ENCODE peak calls at places on chromosomes 11 and 22, in eight cellular contexts. O is GM12892; Z is HL-60; S is AG08395; B is stimulated activated CD4-positive, alpha-beta T cell treated with anti-CD3 and anti-CD28 coated beads, Interleukin-12 subunit alpha, Interleukin-12 subunit beta, amount 100 ng/mL, for 48 hours; R is ACHN; V is KBM-7; Q is type B pancreatic cell. G is an unnamed sample.

GRCh38 chr11:208917-209260 is 1.4 kb downstream of the RIC8A start:
- DNase-seq in B (no peak), Q (no peak), O (no peak), S (no peak), R (no peak), V (no peak), Z (no peak), G (no peak)

GRCh38 chr22:37485714-37486223 is 415 bp downstream of the MFNG start:
- DNase-seq in S (no peak), R (no peak), Q (no peak), V (peak; percentile 38), O (no peak), Z (peak; percentile 48), B (peak; percentile 22), G (no peak)

GRCh38 chr11:18108254-18108653 is 2.4 kb upstream of the SAAL1 start:
- DNase-seq in V (no peak), O (no peak), R (no peak), B (no peak), Z (no peak), Q (no peak), S (no peak), G (no peak)

GRCh38 chr22:37164535-37164887 is 14.8 kb upstream of the IL2RB start:
- DNase-seq in B (no peak), O (no peak), Z (no peak), S (no peak), V (no peak), Q (no peak), R (no peak), G (no peak)

GRCh38 chr11:45805305-45806071 is 539 bp downstream of the SLC35C1 start:
- DNase-seq in R (peak; percentile 57), V (peak; percentile 39), Q (no peak), O (no peak), B (peak; percentile 32), S (peak; percentile 70), Z (peak; percentile 79), G (peak; percentile 27)

GRCh38 chr11:69914286-69915150 is 95.3 kb upstream of the FGF3 start:
- DNase-seq in V (no peak), Q (no peak), S (no peak), O (no peak), Z (no peak), B (no peak), R (no peak), G (peak; percentile 54)

GRCh38 chr11:47847537-47847891 is 636 bp downstream of the NUP160 start:
- DNase-seq in V (no peak), Z (no peak), Q (no peak), S (no peak), B (no peak), O (no peak), R (no peak), G (no peak)

GRCh38 chr22:20591295-20591645 is 83.9 kb downstream of the MED15 start:
- DNase-seq in O (no peak), S (no peak), Z (no peak), B (no peak), Q (no peak), V (no peak), R (no peak), G (no peak)

GRCh38 chr11:131666617-131667016 is 296.2 kb downstream of the NTM start:
- DNase-seq in S (peak; percentile 91), R (no peak), Q (no peak), V (no peak), Z (no peak), O (no peak), B (no peak), G (peak; percentile 43)

GRCh38 chr22:32322986-32323385 is 34.7 kb upstream of the RFPL3 start:
- DNase-seq in B (no peak), R (no peak), S (no peak), Q (peak; percentile 27), Z (no peak), V (no peak), O (no peak), G (no peak)

GRCh38 chr11:57751676-57752253 is at the start of gene BTBD18:
- DNase-seq in S (peak; percentile 60), O (no peak), V (peak; percentile 35), Q (no peak), R (peak; percentile 47), B (no peak), Z (no peak), G (peak; percentile 73)

GRCh38 chr22:23376256-23376655 is 195.9 kb downstream of the BCR start:
- DNase-seq in Q (no peak), S (peak; percentile 12), O (no peak), V (peak; percentile 73), Z (peak; percentile 2), R (no peak), B (peak; percentile 26), G (no peak)

G was measured in trophoblast cell.